ENCODE peak calls at places on chromosomes 2 and 18, in eight cellular contexts. P is fibroblast of lung, D is GM12865, N is lower lobe of right lung, M is tibial nerve, C is mesothelial cell of epicardium, Q is left lung, Z is fibroblast of pulmonary artery. F is an unnamed sample.

GRCh38 chr18:68800075-68800474 is 2.2 kb downstream of the CCDC102B start:
- DNase-seq in Z (no peak), M (no peak), D (no peak), Q (no peak), C (no peak), P (peak; percentile 23), N (no peak), F (no peak)

GRCh38 chr18:57427429-57428181 is 7.6 kb upstream of the ONECUT2 start:
- DNase-seq in C (no peak), N (no peak), P (no peak), Z (no peak), D (no peak), Q (no peak), M (no peak), F (no peak)

GRCh38 chr2:139122711-139123158 is 342.5 kb upstream of the NXPH2 start:
- DNase-seq in N (no peak), C (no peak), D (no peak), M (no peak), P (peak; percentile 93), Q (no peak), Z (peak; percentile 60), F (no peak)

GRCh38 chr2:129117427-129117826 is 798.8 kb upstream of the HS6ST1 start:
- DNase-seq in C (no peak), P (peak; percentile 21), D (no peak), N (no peak), Z (peak; percentile 29), M (no peak), Q (no peak), F (no peak)

GRCh38 chr2:199811360-199811759 is 39.6 kb downstream of the FTCDNL1 start:
- DNase-seq in Q (no peak), C (no peak), Z (no peak), M (no peak), P (no peak), D (no peak), N (no peak), F (no peak)

GRCh38 chr2:98944786-98945185 is 8.8 kb upstream of the CRACDL start:
- DNase-seq in P (peak; percentile 85), C (no peak), M (no peak), N (no peak), Q (no peak), D (no peak), Z (peak; percentile 52), F (no peak)

GRCh38 chr2:105961599-105962146 is 217.0 kb downstream of the NCK2 start:
- DNase-seq in P (no peak), M (no peak), Z (no peak), C (no peak), Q (no peak), N (no peak), D (no peak), F (no peak)

GRCh38 chr2:152200562-152201465 is 25.3 kb upstream of the STAM2 start:
- DNase-seq in D (peak; percentile 15), N (peak; percentile 63), Q (peak; percentile 91), P (peak; percentile 98), Z (peak; percentile 93), C (no peak), M (peak; percentile 69), F (no peak)

GRCh38 chr2:32715981-32716380 is 88.1 kb downstream of the TTC27 start:
- DNase-seq in P (peak; percentile 63), D (no peak), C (no peak), M (no peak), N (no peak), Q (no peak), Z (no peak), F (no peak)

GRCh38 chr2:230077851-230078547 is 9.3 kb upstream of the SLC16A14 start:
- DNase-seq in N (no peak), Q (no peak), D (no peak), P (no peak), Z (peak; percentile 8), C (no peak), M (no peak), F (no peak)

DNA sequence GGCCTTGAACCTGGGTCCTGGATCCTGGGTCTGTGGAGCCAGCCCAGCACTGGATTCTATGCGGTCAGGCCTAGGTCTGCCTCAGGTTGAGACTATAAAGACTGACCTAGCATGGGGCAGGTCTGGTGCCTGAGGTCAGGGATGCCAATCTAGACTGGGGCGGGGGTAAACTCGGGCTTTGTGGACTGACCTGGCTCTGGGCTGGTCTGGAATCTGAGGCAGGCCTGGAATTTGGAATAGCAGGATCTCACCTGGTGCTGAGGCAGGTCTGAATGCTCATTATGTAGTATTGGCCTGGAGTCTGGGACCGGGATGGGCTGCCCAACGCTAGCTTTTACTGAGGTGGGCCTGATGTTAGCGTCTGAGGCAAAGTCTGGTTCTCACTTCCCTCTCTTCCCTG is 256.0 kb downstream of the KIAA1328 start:
- DNase-seq in Q (no peak), P (no peak), N (no peak), D (no peak), C (no peak), M (no peak), Z (no peak), F (no peak)
- TF ChIP-seq CTCF in Q (no peak), P (no peak), N (no peak), D (no peak), C (no peak), M (no peak), Z (no peak), F (no peak)

GRCh38 chr18:8658858-8659485 is 46.4 kb upstream of the MTCL1 start:
- DNase-seq in Q (no peak), Z (no peak), N (no peak), M (no peak), D (no peak), C (no peak), P (no peak), F (no peak)

GRCh38 chr18:8657050-8657820 is 48.0 kb downstream of the RAB12 start:
- DNase-seq in Q (no peak), C (no peak), N (no peak), Z (no peak), M (no peak), P (no peak), D (no peak), F (no peak)

GRCh38 chr18:8656226-8656625 is 47.0 kb downstream of the RAB12 start:
- DNase-seq in Z (peak; percentile 45), Q (no peak), D (no peak), M (no peak), P (no peak), N (no peak), C (no peak), F (no peak)

GRCh38 chr18:8657873-8658521 is 47.4 kb upstream of the MTCL1 start:
- DNase-seq in Q (no peak), D (no peak), C (no peak), P (peak; percentile 43), N (no peak), Z (peak; percentile 44), M (no peak), F (no peak)

DNA sequence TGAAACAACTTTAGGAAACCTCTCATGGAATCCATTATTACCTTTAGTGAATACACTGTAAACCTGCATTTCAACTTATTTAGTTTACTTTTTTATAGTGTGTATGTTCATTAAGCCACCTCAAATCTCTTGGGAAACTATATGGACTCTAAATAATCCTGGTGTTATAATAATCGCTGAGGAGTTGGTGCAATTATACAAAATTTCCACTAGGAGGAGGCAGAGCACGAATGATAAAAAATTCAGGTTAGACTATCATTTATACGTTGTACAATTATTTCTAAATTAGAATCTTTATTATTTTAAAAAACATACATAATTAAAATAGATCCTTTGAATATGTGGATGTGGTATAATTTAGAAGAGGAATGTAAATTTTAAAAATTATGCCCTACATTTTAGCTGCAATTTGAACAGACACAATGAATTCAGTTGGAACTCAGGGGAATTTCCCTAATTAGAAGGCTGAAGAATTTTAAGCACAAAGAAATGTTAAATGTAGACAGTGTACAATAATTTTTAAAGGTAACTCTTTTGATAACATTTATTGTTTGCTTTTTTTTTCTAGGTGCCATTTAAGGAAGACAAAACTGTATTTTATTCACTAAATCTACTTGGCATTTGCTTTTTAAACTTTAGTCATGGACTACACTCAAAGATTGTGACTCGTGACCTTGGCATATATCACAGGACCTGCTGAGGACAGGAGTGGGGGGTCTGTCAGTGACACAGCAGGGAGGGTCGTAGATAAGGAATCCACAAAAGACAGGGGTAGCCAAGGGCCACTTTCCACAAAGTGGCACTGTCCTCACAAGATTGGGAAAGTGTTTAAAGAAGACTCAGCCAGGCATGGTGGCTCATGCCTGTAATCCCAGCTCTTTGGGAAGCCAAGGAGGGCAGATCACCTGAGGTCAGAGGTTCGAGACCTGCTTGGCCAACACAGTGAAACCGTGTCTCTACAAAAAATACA is 45.5 kb downstream of the RAB12 start:
- DNase-seq in P (no peak), C (no peak), D (no peak), N (no peak), Z (peak; percentile 49), M (no peak), Q (no peak), F (no peak)
- TF ChIP-seq CTCF in P (peak; percentile 67), C (peak; percentile 94), D (peak; percentile 48), N (peak; percentile 80), Z (peak; percentile 68), M (peak; percentile 74), Q (peak; percentile 62), F (peak; percentile 95)

GRCh38 chr2:219460424-219460926 is 25.8 kb downstream of the SPEG start:
- DNase-seq in Q (peak; percentile 47), M (no peak), N (no peak), P (peak; percentile 93), D (no peak), Z (peak; percentile 68), C (peak; percentile 62), F (peak; percentile 97)

GRCh38 chr2:219455635-219456034 is 21.0 kb downstream of the SPEG start:
- DNase-seq in Z (no peak), C (no peak), M (no peak), Q (no peak), N (no peak), D (no peak), P (no peak), F (no peak)

GRCh38 chr2:219459460-219460311 is 25.0 kb downstream of the SPEG start:
- DNase-seq in P (peak; percentile 62), Z (peak; percentile 62), C (peak; percentile 76), Q (peak; percentile 49), N (peak; percentile 63), M (peak; percentile 40), D (peak; percentile 52), F (peak; percentile 88)

GRCh38 chr2:219458996-219459395 is 24.4 kb downstream of the SPEG start:
- DNase-seq in N (no peak), P (no peak), Z (no peak), C (no peak), Q (no peak), M (no peak), D (no peak), F (peak; percentile 59)

GRCh38 chr2:219457784-219458369 is 23.2 kb downstream of the SPEG start:
- DNase-seq in M (no peak), P (no peak), Z (no peak), N (no peak), D (peak; percentile 25), Q (no peak), C (no peak), F (peak; percentile 64)
- TF ChIP-seq CTCF in M (no peak), P (no peak), Z (no peak), N (peak; percentile 13), D (peak; percentile 21), Q (no peak), C (no peak), F (no peak)

DNA sequence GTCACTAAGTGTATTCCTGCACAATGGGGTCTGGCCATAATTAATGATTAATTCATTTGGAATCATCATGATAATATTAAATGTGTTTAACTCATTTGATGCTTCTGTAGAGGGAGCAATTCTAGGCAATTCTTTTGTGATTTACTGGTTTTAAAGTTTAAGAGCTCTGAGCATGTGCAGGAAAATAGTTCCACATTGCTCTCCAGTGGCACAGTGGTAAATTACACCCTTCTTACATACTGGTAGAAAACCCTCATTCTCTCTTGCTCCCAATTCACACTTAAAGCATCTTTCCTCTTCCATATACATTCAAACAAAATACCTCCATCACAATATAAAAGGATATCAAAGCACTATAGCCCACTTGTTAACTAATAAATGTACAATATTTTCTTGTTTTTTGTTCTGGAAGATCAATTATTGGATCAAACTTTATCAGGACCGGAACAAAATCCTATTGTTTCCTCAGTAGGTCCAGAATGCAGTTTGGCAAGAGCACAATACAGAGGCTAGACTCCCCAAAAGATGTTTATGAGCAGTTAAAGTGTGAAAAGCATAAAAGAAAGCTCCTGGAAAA is 844.3 kb downstream of the MBD2 start:
- DNase-seq in Q (no peak), P (peak; percentile 21), C (no peak), M (no peak), Z (peak; percentile 60), D (peak; percentile 60), N (no peak), F (no peak)
- TF ChIP-seq CTCF in Q (peak; percentile 55), P (no peak), C (peak; percentile 43), M (peak; percentile 61), Z (peak; percentile 45), D (peak; percentile 35), N (peak; percentile 44), F (peak; percentile 70)